ENCODE peak calls at places on chromosomes 1 and 21, in seven cellular contexts. Y is HCT116, D is H1, O is K562, W is HepG2, B is SK-N-SH, K is GM12878. T is an unnamed sample.

GRCh38 chr1:31297273-31298247 is 728 bp downstream of the ZCCHC17 start:
- DNase-seq in O (peak; percentile 40), Y (no peak), K (no peak), W (peak; percentile 2), B (peak; percentile 26), D (no peak), T (peak; percentile 1)

GRCh38 chr1:196105901-196106300 is 502.3 kb downstream of the KCNT2 start:
- DNase-seq in O (no peak), W (no peak), B (no peak), Y (no peak), D (no peak), K (no peak), T (no peak)

GRCh38 chr1:3821004-3821933 is 25.0 kb upstream of the LRRC47 start:
- DNase-seq in W (no peak), D (no peak), B (peak; percentile 95), O (no peak), Y (no peak), K (no peak), T (no peak)

GRCh38 chr1:222521299-222522104 is 26.4 kb downstream of the HHIPL2 start:
- DNase-seq in O (peak; percentile 24), D (no peak), K (no peak), W (peak; percentile 33), Y (no peak), B (no peak), T (no peak)

GRCh38 chr1:212762839-212763238 is 28.7 kb downstream of the NSL1 start:
- DNase-seq in B (no peak), K (no peak), Y (no peak), W (no peak), O (no peak), D (no peak), T (no peak)

GRCh38 chr1:78743626-78744025 is 94.0 kb downstream of the IFI44 start:
- DNase-seq in B (no peak), O (no peak), Y (no peak), K (no peak), W (no peak), D (no peak), T (no peak)

GRCh38 chr1:208223136-208223535 is 21.0 kb downstream of the PLXNA2 start:
- DNase-seq in K (no peak), O (no peak), W (no peak), D (no peak), B (no peak), Y (no peak), T (no peak)

GRCh38 chr1:214107322-214108096 is 119.7 kb downstream of the PROX1 start:
- DNase-seq in O (no peak), K (no peak), B (no peak), W (no peak), D (no peak), Y (no peak), T (no peak)

GRCh38 chr1:54809496-54810074 is 8.5 kb upstream of the TTC22 start:
- DNase-seq in W (no peak), Y (no peak), D (no peak), O (no peak), K (no peak), B (no peak), T (no peak)

GRCh38 chr1:92484472-92485373 is 2.0 kb downstream of the GFI1 start:
- DNase-seq in K (no peak), Y (no peak), B (peak; percentile 51), O (no peak), W (no peak), D (no peak), T (no peak)

GRCh38 chr1:163267962-163268361 is 53.8 kb upstream of the NUF2 start:
- DNase-seq in O (no peak), Y (no peak), B (no peak), K (no peak), W (no peak), D (no peak), T (no peak)

GRCh38 chr21:46253610-46254124 is 25.1 kb upstream of the LSS start:
- DNase-seq in O (peak; percentile 49), B (no peak), W (no peak), D (no peak), K (peak; percentile 89), Y (no peak), T (no peak)

GRCh38 chr1:9249263-9249533 is 14.6 kb downstream of the H6PD start:
- DNase-seq in D (no peak), K (no peak), O (no peak), Y (no peak), B (no peak), W (no peak), T (no peak)

GRCh38 chr1:24904731-24905354 is 25.2 kb downstream of the RUNX3 start:
- DNase-seq in D (no peak), B (no peak), W (no peak), Y (no peak), O (no peak), K (no peak), T (no peak)

GRCh38 chr1:172003766-172004530 is 162.7 kb downstream of the DNM3 start:
- DNase-seq in D (no peak), W (no peak), Y (no peak), K (no peak), O (no peak), B (no peak), T (no peak)

GRCh38 chr1:99122039-99122438 is 117.4 kb upstream of the PLPPR5 start:
- DNase-seq in W (no peak), D (no peak), K (no peak), O (no peak), Y (no peak), B (no peak), T (no peak)

GRCh38 chr1:27416387-27417111 is 24.1 kb downstream of the GPR3 start:
- DNase-seq in Y (peak; percentile 55), D (no peak), K (peak; percentile 70), O (peak; percentile 63), W (peak; percentile 44), B (peak; percentile 45), T (peak; percentile 63)

GRCh38 chr1:39832294-39832693 is 43.6 kb upstream of the BMP8B start:
- DNase-seq in Y (no peak), W (no peak), O (peak; percentile 58), K (no peak), D (no peak), B (no peak), T (no peak)

GRCh38 chr1:8318436-8318835 is 522 bp downstream of the SLC45A1 start:
- DNase-seq in Y (no peak), W (no peak), K (no peak), B (no peak), O (no peak), D (no peak), T (no peak)

DNA sequence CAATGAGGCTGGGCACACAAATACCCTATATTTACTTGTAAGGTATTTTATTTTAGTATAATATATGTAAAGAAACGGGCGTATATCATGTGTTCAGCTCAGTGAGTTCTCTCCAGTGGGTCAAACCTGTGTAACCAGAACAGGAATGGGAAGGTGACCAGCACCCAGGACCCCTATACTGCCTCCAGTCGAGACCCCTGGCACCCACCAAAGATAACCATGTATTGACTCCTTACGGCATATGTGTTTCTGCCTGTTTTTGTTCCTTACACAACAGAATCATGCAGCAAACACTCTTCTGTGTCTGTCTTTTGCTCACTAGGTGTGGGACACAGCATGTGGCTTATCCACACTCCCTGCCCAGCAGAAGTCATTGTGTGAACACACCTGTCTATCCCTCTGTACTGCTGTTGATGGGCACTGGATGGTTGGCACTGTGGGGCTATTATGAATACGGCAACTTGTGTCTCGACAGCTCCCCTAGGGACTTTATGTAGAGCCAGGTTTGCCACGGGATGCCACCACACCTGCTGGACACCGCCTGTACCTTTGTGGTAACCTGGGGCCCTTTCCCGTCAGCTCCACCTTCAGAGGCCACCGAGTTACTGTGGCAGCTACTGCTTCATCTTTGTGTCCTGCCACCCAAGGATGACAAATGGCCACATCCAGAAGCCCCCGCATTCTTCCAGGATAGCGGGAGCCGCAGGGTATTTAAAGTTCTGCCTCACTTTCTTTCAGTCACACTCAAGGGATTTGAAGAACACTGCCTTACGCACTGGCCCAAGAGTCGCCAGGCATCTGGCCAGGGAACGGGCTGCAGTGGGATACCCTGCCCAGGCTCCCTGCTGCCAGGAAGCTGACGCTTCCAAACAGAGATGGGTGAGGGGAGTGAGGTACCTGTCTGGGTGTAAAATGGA is 23.5 kb upstream of the C2CD2 start:
- DNase-seq in W (no peak), Y (no peak), B (no peak), O (no peak), K (no peak), D (no peak), T (no peak)
- TF ChIP-seq JUND in W (no peak), Y (no peak), B (no peak), O (no peak), K (no peak), D (no peak), T (no peak)

GRCh38 chr1:181257117-181257516 is 168.6 kb downstream of the IER5 start:
- DNase-seq in D (no peak), O (no peak), Y (no peak), W (no peak), B (no peak), K (peak; percentile 35), T (no peak)
- TF ChIP-seq JUND in D (no peak), O (no peak), Y (no peak), W (no peak), B (no peak), K (no peak), T (no peak)

GRCh38 chr1:108719654-108720435 is 7.1 kb downstream of the FNDC7 start:
- DNase-seq in Y (peak; percentile 65), O (peak; percentile 41), W (peak; percentile 13), B (no peak), K (no peak), D (no peak), T (no peak)
- TF ChIP-seq JUND in Y (peak; percentile 67), O (peak; percentile 69), W (no peak), B (peak; percentile 68), K (no peak), D (no peak), T (no peak)

DNA sequence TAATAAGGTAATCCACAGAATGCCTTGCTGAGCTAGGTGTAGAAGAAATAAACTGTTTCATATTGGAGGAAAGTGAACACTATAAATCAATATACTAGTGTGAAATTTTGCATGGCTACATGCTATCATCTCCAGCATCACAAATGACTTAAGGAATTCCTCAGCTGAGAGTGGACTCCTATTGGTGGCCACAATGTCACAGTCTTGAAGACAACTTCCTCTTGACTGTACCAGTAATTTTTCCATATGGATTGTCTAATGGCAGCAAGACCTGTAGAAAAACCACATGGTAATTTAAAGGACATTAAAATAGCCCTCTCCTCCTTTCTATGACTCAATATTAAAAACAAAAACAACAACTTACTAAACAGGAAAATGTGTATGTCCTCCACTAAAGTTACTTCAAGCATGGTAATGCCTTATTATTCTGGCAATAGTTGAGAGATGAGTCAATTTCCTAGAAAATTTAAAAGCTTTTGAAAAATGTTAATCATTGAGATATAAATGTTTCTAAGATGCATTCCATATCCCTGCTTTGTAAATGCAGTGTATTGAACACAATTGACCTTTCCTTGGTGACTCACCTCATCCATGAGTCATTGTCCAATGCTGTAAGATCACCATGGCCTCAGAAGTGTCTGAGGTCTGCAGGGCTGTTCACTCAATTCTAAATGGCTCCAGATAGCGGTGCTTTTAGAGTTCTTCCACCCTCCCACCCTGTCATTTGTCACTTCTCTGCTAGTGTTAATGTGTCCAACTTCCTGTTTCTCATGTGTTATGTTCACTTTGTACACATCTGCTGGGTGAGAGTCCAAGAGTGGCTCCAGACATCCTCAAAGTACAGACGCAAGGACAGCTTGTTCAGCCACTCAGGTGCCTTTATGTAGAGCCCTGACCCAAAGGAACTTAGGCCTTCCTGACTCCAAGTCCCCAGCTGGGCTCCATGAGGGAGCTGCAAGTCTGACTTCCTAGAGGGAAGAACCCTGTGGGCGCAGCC is 32.8 kb upstream of the DNASE2B start:
- DNase-seq in K (no peak), W (peak; percentile 44), D (no peak), B (no peak), Y (peak; percentile 99), O (peak; percentile 27), T (no peak)
- TF ChIP-seq JUND in K (no peak), W (peak; percentile 27), D (no peak), B (peak; percentile 99), Y (peak; percentile 100), O (peak; percentile 96), T (no peak)